ENCODE peak calls at places on chromosomes 16 and 17, in five cellular contexts. J, R, C, K and M are unnamed samples.

GRCh38 chr17:34579979-34580684 is 750 bp downstream of the TMEM132E start:
- DNase-seq in J (no peak), K (peak; percentile 2), R (no peak), C (no peak), M (no peak)

GRCh38 chr17:64230551-64231408 is 32.3 kb downstream of the TEX2 start:
- DNase-seq in K (peak; percentile 92), J (no peak), R (no peak), C (peak; percentile 96), M (peak; percentile 80)

GRCh38 chr16:82735176-82735575 is 108.4 kb downstream of the CDH13 start:
- DNase-seq in R (no peak), J (no peak), C (no peak), K (no peak), M (no peak)

GRCh38 chr17:29905086-29905878 is 24.7 kb downstream of the SSH2 start:
- DNase-seq in J (peak; percentile 20), K (no peak), R (no peak), C (no peak), M (no peak)

GRCh38 chr17:78316867-78317816 is 42.7 kb downstream of the SOCS3 start:
- DNase-seq in C (no peak), R (peak; percentile 77), K (peak; percentile 61), J (peak; percentile 84), M (no peak)

GRCh38 chr16:4915226-4915761 is 21.7 kb downstream of the PPL start:
- DNase-seq in K (peak; percentile 96), C (no peak), J (no peak), R (no peak), M (peak; percentile 88)

GRCh38 chr17:17839792-17840707 is 3.3 kb upstream of the SREBF1 start:
- DNase-seq in R (peak; percentile 95), K (peak; percentile 87), C (peak; percentile 44), J (peak; percentile 94), M (peak; percentile 58)

GRCh38 chr16:15427648-15428239 is 6.6 kb upstream of the BMERB1 start:
- DNase-seq in J (peak; percentile 55), K (peak; percentile 94), R (peak; percentile 59), C (no peak), M (no peak)

GRCh38 chr16:23359092-23359760 is 57.1 kb downstream of the SCNN1B start:
- DNase-seq in R (peak; percentile 20), C (no peak), K (no peak), J (no peak), M (no peak)

GRCh38 chr17:75003070-75003956 is 9.2 kb upstream of the MRPL58 start:
- DNase-seq in J (no peak), R (no peak), C (no peak), K (no peak), M (no peak)

GRCh38 chr16:10206865-10207264 is 24.6 kb upstream of the GRIN2A start:
- DNase-seq in C (no peak), J (no peak), R (no peak), K (no peak), M (no peak)

GRCh38 chr16:3573146-3573815 is 3.9 kb downstream of the NLRC3 start:
- DNase-seq in R (no peak), K (no peak), J (no peak), C (no peak), M (no peak)

GRCh38 chr17:5183410-5183793 is 8.3 kb downstream of the ZNF594 start:
- DNase-seq in K (no peak), C (no peak), R (no peak), J (no peak), M (no peak)

GRCh38 chr17:5431929-5432556 is 6.9 kb downstream of the C1QBP start:
- DNase-seq in K (no peak), J (no peak), R (no peak), C (no peak), M (no peak)

GRCh38 chr17:57954421-57955182 is 610 bp downstream of the CUEDC1 start:
- DNase-seq in R (peak; percentile 72), K (no peak), C (no peak), J (peak; percentile 66), M (no peak)

GRCh38 chr17:57106836-57107497 is 21.9 kb downstream of the AKAP1 start:
- DNase-seq in K (no peak), C (no peak), R (no peak), J (no peak), M (no peak)

GRCh38 chr17:6402258-6402657 is 32.7 kb downstream of the AIPL1 start:
- DNase-seq in R (no peak), C (peak; percentile 59), K (no peak), J (no peak), M (no peak)

GRCh38 chr17:64216385-64217248 is 46.4 kb downstream of the TEX2 start:
- DNase-seq in R (no peak), C (no peak), J (peak; percentile 49), K (peak; percentile 66), M (no peak)

GRCh38 chr16:11032000-11032921 is 87.9 kb downstream of the CLEC16A start:
- DNase-seq in J (no peak), K (no peak), C (no peak), R (no peak), M (no peak)

GRCh38 chr17:61635913-61636432 is 45.0 kb upstream of the NACA2 start:
- DNase-seq in C (no peak), K (peak; percentile 81), R (no peak), J (peak; percentile 45), M (peak; percentile 2)

GRCh38 chr17:34312080-34312479 is 7.2 kb upstream of the CCL8 start:
- DNase-seq in R (no peak), C (peak; percentile 51), J (no peak), K (peak; percentile 85), M (no peak)

GRCh38 chr16:27450836-27451341 is 48.9 kb downstream of the IL21R start:
- DNase-seq in J (peak; percentile 50), R (no peak), C (no peak), K (peak; percentile 82), M (no peak)

GRCh38 chr17:34850023-34850422 is 111.2 kb downstream of the CCT6B start:
- DNase-seq in C (no peak), K (no peak), R (no peak), J (no peak), M (no peak)

GRCh38 chr17:35376245-35376644 is 2.8 kb upstream of the SLFN11 start:
- DNase-seq in R (no peak), C (no peak), K (peak; percentile 20), J (no peak), M (no peak)

GRCh38 chr17:18191967-18192366 is 8.3 kb downstream of the ALKBH5 start:
- DNase-seq in R (no peak), J (no peak), K (no peak), C (no peak), M (no peak)

GRCh38 chr16:52436646-52437645 is 110.0 kb downstream of the TOX3 start:
- DNase-seq in K (no peak), J (no peak), C (no peak), R (no peak), M (no peak)

GRCh38 chr16:85126383-85126730 is 14.1 kb upstream of the CIBAR2 start:
- DNase-seq in K (peak; percentile 38), R (no peak), C (no peak), J (no peak), M (no peak)

DNA sequence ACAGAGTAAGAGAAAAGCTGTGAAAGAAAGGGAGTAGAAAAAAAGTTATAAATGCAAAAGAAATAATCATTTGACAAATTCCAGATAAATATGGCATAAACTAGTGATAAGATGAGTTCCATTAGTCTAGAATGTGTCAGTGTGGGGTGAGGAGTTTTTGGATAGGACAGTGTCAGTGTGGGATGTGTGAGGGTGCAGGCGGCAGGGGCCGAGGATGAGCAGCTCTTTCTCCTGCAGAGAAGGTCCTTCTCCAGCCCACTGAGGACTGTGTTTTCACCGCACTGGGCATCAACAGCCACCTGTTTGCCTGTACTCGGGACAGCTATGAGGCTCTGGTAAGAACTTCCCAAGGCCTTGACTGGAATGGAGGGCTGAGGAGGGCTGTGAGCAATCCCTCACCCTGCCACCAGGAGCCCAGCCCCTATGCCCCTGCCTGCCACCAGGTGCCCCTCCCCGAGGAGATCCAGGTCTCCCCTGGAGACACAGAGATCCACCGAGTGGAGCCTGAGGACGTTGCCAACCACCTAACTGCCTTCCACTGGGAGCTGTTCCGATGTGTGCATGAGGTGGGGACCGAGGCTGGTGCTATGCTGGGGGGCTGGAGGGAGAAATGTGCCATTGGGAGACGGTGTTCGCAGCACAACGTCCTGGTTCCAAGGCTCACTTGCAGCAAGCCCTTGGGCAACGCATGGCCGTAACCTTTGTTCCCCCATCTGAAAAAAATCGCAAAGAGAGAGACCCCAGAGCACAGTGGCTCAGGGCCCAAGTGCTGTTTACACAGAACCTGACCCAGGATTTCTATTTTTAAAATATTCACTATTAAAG is 13.1 kb downstream of the RAPGEFL1 start:
- DNase-seq in J (no peak), K (no peak), R (no peak), C (no peak), M (no peak)
- TF ChIP-seq CTCF in J (peak; percentile 19), K (peak; percentile 51), R (no peak), C (peak; percentile 58), M (peak; percentile 68)

GRCh38 chr16:89318871-89319627 is 101.5 kb downstream of the ZNF778 start:
- DNase-seq in J (no peak), C (no peak), R (peak; percentile 27), K (no peak), M (no peak)

GRCh38 chr16:89318430-89318758 is 100.9 kb downstream of the ZNF778 start:
- DNase-seq in C (no peak), K (no peak), J (no peak), R (peak; percentile 30), M (no peak)

GRCh38 chr16:89319628-89319882 is 102.1 kb downstream of the ZNF778 start:
- DNase-seq in K (no peak), J (no peak), R (no peak), C (no peak), M (no peak)

GRCh38 chr16:89320717-89321501 is 103.4 kb downstream of the ZNF778 start:
- DNase-seq in C (no peak), J (peak; percentile 80), R (peak; percentile 50), K (peak; percentile 55), M (no peak)

GRCh38 chr16:89319883-89320716 is 102.6 kb downstream of the ZNF778 start:
- DNase-seq in C (no peak), J (peak; percentile 38), R (peak; percentile 60), K (peak; percentile 76), M (peak; percentile 69)
- H3K4me3 ChIP-seq in C (no peak overlapping the region), J (no peak overlapping the region), R (no peak overlapping the region), K (peak overlapping the region; percentile 5), M (no peak overlapping the region)

DNA sequence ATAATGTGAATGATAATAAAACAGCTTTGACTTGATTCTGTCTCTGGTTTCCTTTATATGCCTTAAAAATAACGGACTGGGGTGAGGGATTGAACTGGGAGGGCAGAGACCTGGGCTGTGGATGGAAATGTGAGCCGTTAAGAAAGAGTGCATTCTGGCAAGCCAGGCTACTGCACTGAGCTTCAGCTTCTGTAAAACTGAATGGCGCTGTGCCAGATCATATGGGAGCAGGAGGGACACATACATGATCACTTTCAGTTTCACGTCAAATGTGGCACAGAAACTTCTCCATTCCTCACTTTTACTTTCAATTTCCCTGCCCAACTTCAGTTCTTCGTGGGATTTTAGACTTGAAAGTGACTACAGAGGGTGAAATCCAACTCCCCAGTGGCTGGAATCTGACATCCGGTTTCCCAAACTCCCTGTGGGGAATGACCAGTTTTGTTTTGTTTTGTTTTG is 1.1 kb downstream of the MT2A start:
- DNase-seq in R (peak; percentile 82), J (peak; percentile 86), C (no peak), K (peak; percentile 94), M (no peak)
- TF ChIP-seq CTCF in R (no peak), J (no peak), C (no peak), K (no peak), M (no peak)

GRCh38 chr16:1149101-1149636 is 3.7 kb upstream of the CACNA1H start:
- DNase-seq in J (no peak), K (no peak), R (no peak), C (no peak), M (no peak)
- H3K4me3 ChIP-seq in J (no peak overlapping the region), K (no peak overlapping the region), R (no peak overlapping the region), C (no peak overlapping the region), M (no peak overlapping the region)